ENCODE peak calls at places on chromosome 18, in nine cellular contexts. D is right lobe of liver, S is mesothelial cell of epicardium, Y is H9, Z is progenitor cell of endocrine pancreas, V is DND-41, I is heart right ventricle, P is GM10248, E is endothelial cell. O is an unnamed sample.
A peak's percentile ranks its signal among the peaks of the same experiment; 100 is the strongest.

GRCh38 chr18:64519191-64519590 is 370.3 kb upstream of the LINC00305 start:
- DNase-seq in D (no peak), E (no peak), P (no peak), Z (no peak), I (no peak), S (no peak), V (no peak), Y (no peak), O (no peak)

GRCh38 chr18:63890226-63890949 is 2.9 kb downstream of the SERPINB2 start:
- DNase-seq in E (no peak), D (no peak), V (no peak), I (no peak), Y (no peak), S (no peak), P (no peak), Z (no peak), O (no peak)

GRCh38 chr18:26405190-26405781 is 143.1 kb downstream of the KCTD1 start:
- DNase-seq in I (peak; percentile 33), V (peak; percentile 48), Y (peak; percentile 47), Z (no peak), P (peak; percentile 78), E (no peak), S (no peak), D (no peak), O (no peak)

GRCh38 chr18:35143615-35144596 is 96.9 kb upstream of the ZNF397 start:
- DNase-seq in D (no peak), S (no peak), I (peak; percentile 62), P (peak; percentile 34), E (peak; percentile 55), Y (peak; percentile 64), V (peak; percentile 42), Z (peak; percentile 17), O (peak; percentile 46)

GRCh38 chr18:74282359-74283254 is 9.2 kb downstream of the CYB5A start:
- DNase-seq in D (no peak), P (no peak), V (no peak), Z (no peak), S (no peak), I (no peak), Y (peak; percentile 62), E (no peak), O (no peak)

GRCh38 chr18:28002841-28003240 is 174.1 kb downstream of the CDH2 start:
- DNase-seq in D (no peak), V (no peak), S (no peak), Z (no peak), I (no peak), E (no peak), P (no peak), Y (no peak), O (no peak)

GRCh38 chr18:13500227-13500865 is 226.0 kb downstream of the FAM210A start:
- DNase-seq in Z (no peak), E (peak; percentile 42), V (peak; percentile 39), S (no peak), P (no peak), Y (peak; percentile 87), I (peak; percentile 59), D (no peak), O (peak; percentile 30)

GRCh38 chr18:41875094-41875780 is 79.8 kb upstream of the PIK3C3 start:
- DNase-seq in Z (no peak), S (no peak), Y (no peak), I (no peak), E (no peak), P (no peak), V (no peak), D (no peak), O (no peak)

GRCh38 chr18:55321268-55322175 is 266.5 kb downstream of the TCF4 start:
- DNase-seq in Z (peak; percentile 64), Y (peak; percentile 85), D (peak; percentile 84), P (peak; percentile 49), S (peak; percentile 66), I (peak; percentile 95), E (peak; percentile 86), V (no peak), O (peak; percentile 95)

GRCh38 chr18:13889661-13890060 is 25.7 kb downstream of the MC2R start:
- DNase-seq in Y (no peak), V (no peak), E (no peak), D (no peak), I (no peak), Z (no peak), S (no peak), P (no peak), O (no peak)

GRCh38 chr18:666177-666576 is 8.7 kb downstream of the TYMS start:
- DNase-seq in S (no peak), E (no peak), Y (peak; percentile 56), Z (no peak), D (no peak), V (no peak), P (no peak), I (no peak), O (no peak)
- TF ChIP-seq CTCF in S (no peak), E (no peak), Y (peak; percentile 68), Z (no peak), D (peak; percentile 6), V (peak; percentile 69), P (peak; percentile 24), I (no peak), O (no peak)

GRCh38 chr18:10490401-10491289 is 35.2 kb upstream of the NAPG start:
- DNase-seq in V (peak; percentile 95), Y (peak; percentile 86), I (peak; percentile 19), S (no peak), P (peak; percentile 70), D (no peak), Z (no peak), E (peak; percentile 31), O (no peak)
- TF ChIP-seq CTCF in V (peak; percentile 92), Y (peak; percentile 65), I (peak; percentile 49), S (no peak), P (peak; percentile 41), D (no peak), Z (peak; percentile 45), E (no peak), O (no peak)

DNA sequence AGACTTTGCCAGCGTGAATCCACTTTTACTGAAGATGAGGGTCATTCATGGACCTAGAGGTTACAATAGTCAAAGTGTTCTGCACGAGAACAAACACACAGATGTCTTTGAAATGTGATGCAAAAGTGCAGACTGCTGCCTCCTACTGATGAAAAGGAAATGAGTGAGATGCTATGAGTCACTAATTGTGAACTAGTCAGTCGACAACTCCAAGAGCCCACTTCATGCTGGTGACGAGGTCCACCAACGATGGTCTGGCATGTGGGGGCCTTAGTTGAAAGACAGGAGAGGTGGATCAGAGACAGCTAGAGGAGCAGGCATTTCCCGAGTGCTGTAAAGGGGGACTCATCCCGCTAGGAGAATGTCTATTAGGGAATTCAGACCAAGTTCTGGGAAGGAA is 17.1 kb upstream of the ZNF236 start:
- DNase-seq in D (no peak), P (no peak), V (no peak), E (no peak), S (no peak), Y (no peak), I (no peak), Z (no peak), O (no peak)
- TF ChIP-seq CTCF in D (no peak), P (peak; percentile 2), V (peak; percentile 55), E (no peak), S (no peak), Y (peak; percentile 43), I (no peak), Z (no peak), O (no peak)

DNA sequence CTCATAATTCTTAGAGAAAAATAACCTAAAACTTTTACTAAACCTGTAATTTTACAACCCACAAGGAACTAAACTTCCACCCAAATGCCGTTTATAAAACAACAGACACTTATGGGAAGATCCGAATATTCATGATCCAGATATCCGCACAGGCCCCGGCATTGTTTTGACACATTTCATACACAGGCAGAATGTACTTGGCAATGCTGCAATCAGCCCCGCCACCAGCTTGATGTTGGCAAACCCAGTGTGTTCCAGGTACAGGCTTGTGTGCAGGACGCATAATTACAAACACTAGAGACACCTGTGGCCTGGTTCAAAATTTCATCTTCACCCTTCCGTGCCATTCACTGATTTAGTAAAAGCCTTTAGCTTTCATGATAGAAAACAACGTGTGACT is 393.0 kb upstream of the SALL3 start:
- DNase-seq in D (no peak), E (no peak), I (no peak), V (no peak), S (no peak), Z (no peak), P (no peak), Y (no peak), O (no peak)
- TF ChIP-seq CTCF in D (no peak), E (no peak), I (no peak), V (no peak), S (no peak), Z (no peak), P (no peak), Y (no peak), O (no peak)

GRCh38 chr18:48639772-48640432 is 101.1 kb downstream of the CTIF start:
- DNase-seq in S (no peak), D (no peak), Y (no peak), V (no peak), Z (no peak), I (no peak), E (peak; percentile 20), P (no peak), O (peak; percentile 17)
- TF ChIP-seq CTCF in S (no peak), D (no peak), Y (peak; percentile 63), V (peak; percentile 46), Z (peak; percentile 34), I (peak; percentile 45), E (peak; percentile 48), P (peak; percentile 4), O (peak; percentile 45)

DNA sequence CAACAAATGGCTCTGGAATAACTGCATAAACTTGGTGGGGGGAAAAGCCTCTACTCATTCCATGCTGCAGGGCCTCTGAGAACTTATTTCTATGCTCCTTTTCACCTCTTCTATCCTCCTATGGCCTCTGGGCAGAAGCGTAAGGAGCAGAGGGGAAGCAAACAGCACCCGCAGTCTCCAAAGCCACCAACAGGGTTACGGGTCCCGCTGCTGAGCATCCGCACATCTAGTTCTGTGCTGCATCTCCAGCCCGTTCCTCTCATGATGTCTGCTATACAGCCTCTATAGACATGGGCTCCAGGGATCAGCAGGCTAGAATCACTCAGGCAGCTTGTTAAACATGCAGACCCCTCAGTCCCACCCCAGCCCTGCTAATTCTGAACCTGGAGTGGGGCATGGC is 25.9 kb downstream of the PSTPIP2 start:
- DNase-seq in V (no peak), S (no peak), I (no peak), Z (no peak), P (no peak), Y (peak; percentile 39), D (no peak), E (no peak), O (peak; percentile 25)
- TF ChIP-seq CTCF in V (peak; percentile 26), S (no peak), I (no peak), Z (no peak), P (no peak), Y (peak; percentile 44), D (no peak), E (peak; percentile 28), O (no peak)